ENCODE peak calls at places on chromosome 18, in six cellular contexts. J is suprapubic skin; Q is CD4-positive, alpha-beta T cell; R is tibial artery; H is fibroblast of pulmonary artery; W is NB4. K is an unnamed sample.

GRCh38 chr18:26956894-26957293 is 91.4 kb upstream of the AQP4 start:
- DNase-seq in W (no peak), Q (no peak), J (no peak), R (no peak), H (no peak), K (no peak)

GRCh38 chr18:56952026-56952425 is 194.9 kb upstream of the BOD1L2 start:
- DNase-seq in Q (no peak), W (no peak), J (no peak), H (no peak), R (no peak), K (no peak)

GRCh38 chr18:10404148-10404547 is 50.3 kb upstream of the APCDD1 start:
- DNase-seq in H (no peak), W (no peak), R (no peak), Q (no peak), J (no peak), K (no peak)

GRCh38 chr18:35826477-35826876 is 146.0 kb upstream of the RMP24 start:
- DNase-seq in H (no peak), Q (no peak), R (no peak), J (no peak), W (no peak), K (no peak)

GRCh38 chr18:48917579-48918101 is 33.1 kb downstream of the SMAD7 start:
- DNase-seq in J (no peak), Q (no peak), H (no peak), R (peak), W (peak), K (no peak)

GRCh38 chr18:6044773-6045172 is 149.5 kb upstream of the TMEM200C start:
- DNase-seq in J (no peak), R (no peak), W (no peak), H (peak), Q (no peak), K (no peak)

GRCh38 chr18:66749030-66749429 is 145.1 kb upstream of the CDH19 start:
- DNase-seq in W (no peak), H (peak), J (no peak), R (no peak), Q (no peak), K (peak)

GRCh38 chr18:59537581-59537980 is 159.6 kb downstream of the CCBE1 start:
- DNase-seq in H (no peak), W (no peak), Q (no peak), J (no peak), R (no peak), K (no peak)

GRCh38 chr18:7104649-7105048 is 12.9 kb downstream of the LAMA1 start:
- DNase-seq in W (no peak), R (no peak), Q (no peak), H (no peak), J (no peak), K (no peak)

GRCh38 chr18:46712406-46712805 is 44.4 kb downstream of the ST8SIA5 start:
- DNase-seq in J (no peak), W (no peak), H (peak), Q (no peak), R (no peak), K (peak)

GRCh38 chr18:26290388-26290787 is 64.1 kb downstream of the TAF4B start:
- DNase-seq in H (no peak), Q (no peak), J (no peak), R (no peak), W (no peak), K (no peak)

GRCh38 chr18:48342125-48342524 is 67.1 kb downstream of the ZBTB7C start:
- DNase-seq in H (no peak), Q (no peak), J (no peak), W (no peak), R (peak), K (no peak)

GRCh38 chr18:22057908-22058527 is 111.4 kb upstream of the GATA6 start:
- DNase-seq in J (no peak), Q (no peak), H (no peak), R (no peak), W (no peak), K (no peak)

GRCh38 chr18:70374154-70374553 is 85.3 kb downstream of the SOCS6 start:
- DNase-seq in J (no peak), W (no peak), H (no peak), R (no peak), Q (no peak), K (no peak)

GRCh38 chr18:6731197-6731596 is 1.7 kb downstream of the ARHGAP28 start:
- DNase-seq in R (no peak), J (no peak), W (no peak), H (peak), Q (no peak), K (peak)

GRCh38 chr18:21391074-21391673 is 149.1 kb downstream of the GREB1L start:
- DNase-seq in W (no peak), H (peak), R (no peak), Q (no peak), J (no peak), K (peak)

GRCh38 chr18:23631746-23632145 is 31.0 kb downstream of the ANKRD29 start:
- DNase-seq in Q (no peak), J (no peak), R (no peak), H (no peak), W (no peak), K (no peak)

GRCh38 chr18:573385-573784 is 6.8 kb upstream of the CETN1 start:
- DNase-seq in W (no peak), J (no peak), Q (no peak), H (no peak), R (no peak), K (no peak)

GRCh38 chr18:8140841-8141501 is 468.3 kb upstream of the RAB12 start:
- DNase-seq in W (no peak), R (no peak), Q (no peak), J (no peak), H (peak), K (peak)

GRCh38 chr18:48851563-48851962 is 99.2 kb downstream of the SMAD7 start:
- DNase-seq in W (no peak), Q (no peak), R (peak), H (peak), J (no peak), K (no peak)

GRCh38 chr18:68874361-68874760 is 76.5 kb downstream of the CCDC102B start:
- DNase-seq in R (no peak), H (peak), J (no peak), Q (no peak), W (no peak), K (peak)

GRCh38 chr18:72700961-72701710 is 157.0 kb upstream of the CBLN2 start:
- DNase-seq in J (no peak), R (no peak), H (peak), Q (no peak), W (peak), K (peak)

GRCh38 chr18:49460958-49461601 is 635 bp upstream of the DYM start:
- DNase-seq in Q (no peak), H (peak), R (no peak), W (peak), J (no peak), K (no peak)

GRCh38 chr18:11034816-11035215 is 114.6 kb downstream of the PIEZO2 start:
- DNase-seq in R (no peak), Q (no peak), W (peak), J (no peak), H (peak), K (no peak)

GRCh38 chr18:623760-624620 is 27.2 kb downstream of the CLUL1 start:
- DNase-seq in W (peak), Q (peak), R (peak), J (peak), H (peak), K (peak)

DNA sequence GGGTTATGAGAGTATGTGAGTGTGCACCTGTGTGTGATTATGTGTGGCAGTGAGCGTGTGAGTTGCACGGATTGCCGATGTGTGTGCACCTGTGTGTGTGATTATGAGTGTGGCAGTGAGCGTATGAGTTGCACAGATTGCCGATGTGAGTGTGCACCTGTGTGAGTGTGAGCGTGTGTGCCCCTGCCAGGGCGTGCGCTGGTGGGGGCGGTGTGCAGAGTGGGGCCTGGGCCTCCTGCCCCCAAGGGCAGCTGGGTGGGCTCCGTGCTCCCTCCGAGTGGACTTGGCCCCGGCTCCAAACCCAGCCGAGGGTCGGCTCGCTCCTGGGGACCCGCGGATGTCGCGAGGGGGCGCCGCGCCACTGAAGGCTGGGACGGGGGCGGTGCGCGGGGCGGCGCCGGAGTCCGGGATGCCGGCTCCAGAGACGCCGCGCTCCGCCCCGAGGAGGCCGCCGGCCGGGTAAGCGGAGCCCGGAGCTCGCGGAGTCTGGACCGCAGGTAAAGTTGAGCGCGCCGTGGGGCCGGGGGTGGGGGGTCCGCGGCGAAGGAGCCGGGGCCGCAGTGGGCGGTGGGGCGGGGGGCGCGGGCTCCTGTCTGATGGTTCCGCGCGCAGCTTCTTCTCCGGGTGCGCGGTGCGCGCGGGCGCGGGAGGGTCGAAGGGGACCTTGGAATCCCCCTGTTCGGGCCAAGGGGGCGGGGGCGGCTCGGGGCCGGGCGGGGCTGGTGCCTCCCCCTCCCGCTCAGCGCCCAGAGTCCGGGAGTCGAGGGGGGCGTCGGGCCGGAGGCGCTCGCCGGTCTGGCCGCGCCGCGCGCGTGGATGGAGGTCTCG is at the start of gene KCNG2:
- DNase-seq in W (peak), H (peak), J (no peak), Q (no peak), R (no peak), K (no peak)
- TF ChIP-seq CTCF in W (peak), H (no peak), J (no peak), Q (no peak), R (no peak), K (peak)

GRCh38 chr18:40355701-40356100 is 1599.3 kb upstream of the PIK3C3 start:
- DNase-seq in W (no peak), J (no peak), H (peak), Q (no peak), R (no peak), K (peak)
- TF ChIP-seq CTCF in W (no peak), J (no peak), H (no peak), Q (no peak), R (no peak), K (no peak)

GRCh38 chr18:14074187-14074586 is 58.0 kb downstream of the ZNF519 start:
- DNase-seq in R (no peak), J (no peak), Q (no peak), H (no peak), W (peak), K (no peak)

GRCh38 chr18:14075196-14075595 is 57.0 kb downstream of the ZNF519 start:
- DNase-seq in R (no peak), J (no peak), Q (no peak), W (no peak), H (no peak), K (no peak)
- TF ChIP-seq CTCF in R (no peak), J (no peak), Q (no peak), W (no peak), H (no peak), K (no peak)

DNA sequence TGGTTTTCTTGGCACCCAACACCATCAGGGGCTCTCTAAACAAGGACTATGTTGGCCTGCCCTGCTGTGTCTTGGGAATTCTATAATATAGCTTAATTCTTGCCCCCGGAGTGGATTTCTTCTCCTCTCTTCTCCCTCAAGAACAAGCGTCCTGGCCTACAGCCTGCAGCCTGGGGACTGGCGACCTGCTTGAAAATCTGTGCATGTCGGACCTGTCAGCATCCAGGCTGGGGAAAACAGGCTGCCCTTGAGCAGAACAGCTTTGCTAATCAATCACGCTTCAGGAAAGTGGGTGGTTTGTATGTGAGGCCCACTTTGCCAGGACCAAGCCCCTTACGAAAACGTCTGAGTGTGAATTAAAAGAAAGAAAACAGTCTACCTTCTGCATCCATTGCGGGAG is 116.8 kb downstream of the BCL2 start:
- DNase-seq in R (no peak), Q (no peak), H (no peak), W (no peak), J (no peak), K (no peak)
- TF ChIP-seq CTCF in R (no peak), Q (no peak), H (no peak), W (no peak), J (no peak), K (no peak)

DNA sequence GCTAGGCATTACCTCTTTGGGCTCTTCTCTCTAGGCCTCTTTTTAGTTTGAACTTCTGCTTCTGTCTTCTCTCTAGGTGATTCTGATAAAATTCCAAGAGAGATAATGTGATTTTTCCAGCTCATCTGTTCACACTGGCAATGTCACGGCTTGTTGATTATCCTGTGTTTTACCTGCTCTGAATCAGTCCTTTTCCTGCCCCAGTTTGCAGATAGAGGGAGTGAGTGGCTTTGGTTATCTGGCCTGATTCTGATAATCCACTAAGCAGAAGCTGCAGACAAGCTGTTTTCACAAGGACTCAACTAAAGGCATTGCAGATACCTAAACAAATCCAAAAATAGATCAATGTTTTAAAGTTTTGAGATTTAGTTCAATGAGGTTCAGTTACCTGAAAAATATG is 111.9 kb downstream of the DCC start:
- DNase-seq in Q (no peak), W (no peak), H (no peak), R (no peak), J (no peak), K (no peak)
- TF ChIP-seq CTCF in Q (no peak), W (no peak), H (no peak), R (no peak), J (no peak), K (no peak)

GRCh38 chr18:44704137-44704791 is 23.6 kb downstream of the SETBP1 start:
- DNase-seq in Q (no peak), J (no peak), H (no peak), R (no peak), W (no peak), K (no peak)
- TF ChIP-seq CTCF in Q (no peak), J (no peak), H (no peak), R (no peak), W (no peak), K (no peak)

GRCh38 chr18:28087173-28087563 is 89.8 kb downstream of the CDH2 start:
- DNase-seq in W (no peak), H (peak), J (no peak), Q (no peak), R (no peak), K (peak)
- TF ChIP-seq CTCF in W (no peak), H (no peak), J (no peak), Q (no peak), R (no peak), K (no peak)

K was measured in astrocyte of the spinal cord.